ENCODE peak calls at places on chromosome 11, in four cellular contexts. E, C, V and W are unnamed samples.

GRCh38 chr11:70568504-70569172 is 170.3 kb downstream of the CTTN start:
- DNase-seq in E (peak), C (peak), V (no peak), W (peak)

GRCh38 chr11:9203715-9204311 is 61.3 kb downstream of the DENND5A start:
- DNase-seq in E (no peak), C (no peak), V (no peak), W (no peak)

GRCh38 chr11:68581439-68581838 is 102.9 kb upstream of the GAL start:
- DNase-seq in E (no peak), C (no peak), V (no peak), W (no peak)

GRCh38 chr11:102599642-102600261 is 25.4 kb downstream of the MMP20 start:
- DNase-seq in E (no peak), C (no peak), V (peak), W (peak)

GRCh38 chr11:26842458-26842841 is 120.6 kb upstream of the SLC5A12 start:
- DNase-seq in E (no peak), C (no peak), V (no peak), W (no peak)

GRCh38 chr11:60918941-60919275 is 5.0 kb downstream of the TMEM109 start:
- DNase-seq in E (no peak), C (no peak), V (no peak), W (no peak)

GRCh38 chr11:66617148-66617814 is 851 bp downstream of the RBM14 start:
- DNase-seq in E (no peak), C (no peak), V (no peak), W (peak)

GRCh38 chr11:1822648-1823375 is 12.0 kb upstream of the SYT8 start:
- DNase-seq in E (no peak), C (no peak), V (no peak), W (no peak)

GRCh38 chr11:832529-833113 is at the start of gene CD151:
- DNase-seq in E (peak), C (no peak), V (no peak), W (no peak)

GRCh38 chr11:65573391-65574146 is 1.2 kb downstream of the FAM89B start:
- DNase-seq in E (peak), C (no peak), V (no peak), W (no peak)

GRCh38 chr11:123235117-123235686 is 40.2 kb upstream of the CLMP start:
- DNase-seq in E (peak), C (peak), V (peak), W (peak)

GRCh38 chr11:108609681-108610080 is 16.1 kb upstream of the EXPH5 start:
- DNase-seq in E (no peak), C (no peak), V (no peak), W (peak)

GRCh38 chr11:86508604-86509471 is 134.2 kb downstream of the CCDC81 start:
- DNase-seq in E (no peak), C (peak), V (peak), W (peak)

GRCh38 chr11:58561394-58562102 is 14.1 kb downstream of the LPXN start:
- DNase-seq in E (no peak), C (no peak), V (no peak), W (no peak)

GRCh38 chr11:48041877-48042698 is 61.7 kb downstream of the PTPRJ start:
- DNase-seq in E (no peak), C (no peak), V (no peak), W (no peak)

GRCh38 chr11:67120881-67121710 is 2.0 kb downstream of the KDM2A start:
- DNase-seq in E (peak), C (no peak), V (no peak), W (no peak)

GRCh38 chr11:71302534-71302909 is 50.1 kb upstream of the SHANK2 start:
- DNase-seq in E (no peak), C (no peak), V (no peak), W (no peak)

GRCh38 chr11:1570001-1570453 is 2.0 kb downstream of the DUSP8 start:
- DNase-seq in E (no peak), C (peak), V (no peak), W (no peak)

GRCh38 chr11:35141538-35141937 is 2.6 kb downstream of the CD44 start:
- DNase-seq in E (peak), C (peak), V (no peak), W (no peak)

GRCh38 chr11:133134561-133135173 is 397.6 kb downstream of the OPCML start:
- DNase-seq in E (peak), C (peak), V (peak), W (peak)

GRCh38 chr11:7971846-7972245 is 6.6 kb upstream of the NLRP10 start:
- DNase-seq in E (no peak), C (no peak), V (no peak), W (no peak)

GRCh38 chr11:97684486-97685439 is 1295.0 kb downstream of the JRKL start:
- DNase-seq in E (no peak), C (no peak), V (no peak), W (no peak)

GRCh38 chr11:13487661-13488030 is 8.2 kb downstream of the PTH start:
- DNase-seq in E (no peak), C (no peak), V (peak), W (no peak)
- TF ChIP-seq CTCF in E (peak), C (no peak), V (no peak), W (no peak)

GRCh38 chr11:76443254-76443935 is 1.4 kb upstream of the EMSY start:
- DNase-seq in E (no peak), C (no peak), V (no peak), W (peak)
- H3K27ac ChIP-seq in E (peak), C (no peak), V (peak), W (no peak)

GRCh38 chr11:75443043-75443442 is 10.0 kb upstream of the KLHL35 start:
- DNase-seq in E (no peak), C (no peak), V (no peak), W (no peak)
- TF ChIP-seq CTCF in E (no peak), C (no peak), V (no peak), W (no peak)

DNA sequence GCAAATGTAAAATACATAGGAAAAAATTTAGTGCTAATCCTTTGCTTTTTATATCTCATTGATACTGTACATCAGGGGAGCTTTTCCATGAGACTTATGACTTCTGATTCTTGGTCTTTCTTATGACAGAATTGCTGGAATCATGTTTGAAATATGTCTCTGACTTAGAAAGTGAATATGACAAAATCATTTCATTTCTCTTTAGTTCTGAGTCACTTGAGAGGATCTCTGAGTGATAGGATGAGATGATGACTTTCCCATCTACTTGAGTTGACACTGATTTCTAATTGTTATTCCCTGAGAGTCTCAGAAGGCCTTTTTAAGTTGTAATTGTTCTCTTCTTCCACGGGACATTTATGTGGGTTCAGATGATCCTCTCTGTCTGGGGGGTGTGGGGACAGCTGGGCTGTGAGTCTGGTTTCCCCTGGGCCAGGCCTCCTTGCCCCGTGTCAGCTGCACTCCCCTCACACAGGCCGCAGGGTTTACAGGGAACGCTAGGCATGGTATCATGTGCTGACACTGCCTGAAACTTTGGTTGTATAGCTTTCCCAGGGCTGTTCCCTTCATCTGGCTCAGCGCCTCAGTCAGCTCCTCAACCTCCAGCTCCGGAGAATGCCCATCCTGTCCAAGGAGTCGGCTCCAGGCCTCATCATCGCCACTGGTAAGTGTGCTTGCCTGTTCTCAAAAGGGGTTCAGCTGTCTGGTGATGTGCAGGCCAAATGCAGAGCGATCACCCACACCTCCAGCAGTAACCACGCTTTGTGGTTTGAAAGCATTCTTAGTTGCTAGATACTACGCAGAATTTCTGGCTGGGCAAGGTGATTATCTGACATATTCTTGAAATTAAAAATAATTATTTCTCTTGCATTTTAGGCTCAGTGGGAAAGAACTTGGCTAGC is 69.5 kb upstream of the SORL1-AS1 start:
- DNase-seq in E (no peak), C (no peak), V (no peak), W (no peak)
- H3K27ac ChIP-seq in E (no peak), C (no peak), V (no peak), W (no peak)